ENCODE peak calls at places on chromosomes 11 and 22, in five cellular contexts. J is endothelial cell, L is heart left ventricle, W is WERI-Rb-1, Z is BJ. N is an unnamed sample.

GRCh38 chr11:120798854-120799253 is 225.0 kb upstream of the TBCEL start:
- DNase-seq in L (no peak), W (no peak), Z (no peak), J (no peak), N (no peak)

GRCh38 chr11:75760710-75761493 is 7.7 kb upstream of the DGAT2 start:
- DNase-seq in L (no peak), J (no peak), W (no peak), Z (no peak), N (no peak)

GRCh38 chr11:35166369-35167360 is 27.7 kb downstream of the CD44 start:
- DNase-seq in L (peak), Z (peak), W (no peak), J (no peak), N (no peak)

GRCh38 chr11:70108250-70108649 is 30.1 kb downstream of the ANO1 start:
- DNase-seq in W (no peak), Z (peak), J (no peak), L (no peak), N (no peak)

GRCh38 chr11:21511835-21512440 is 680.9 kb upstream of the ANO5 start:
- DNase-seq in L (peak), W (peak), J (peak), Z (no peak), N (peak)

GRCh38 chr11:46491661-46492331 is 100.2 kb upstream of the CHRM4 start:
- DNase-seq in Z (no peak), W (no peak), L (no peak), J (no peak), N (no peak)

GRCh38 chr11:71179877-71180276 is 72.5 kb downstream of the SHANK2 start:
- DNase-seq in L (no peak), J (no peak), Z (no peak), W (no peak), N (no peak)

GRCh38 chr11:88275636-88276035 is 61.9 kb downstream of the CTSC start:
- DNase-seq in J (no peak), Z (no peak), W (no peak), L (no peak), N (no peak)

GRCh38 chr11:91857194-91857593 is 367.4 kb upstream of the FAT3 start:
- DNase-seq in W (no peak), J (no peak), Z (no peak), L (no peak), N (no peak)

GRCh38 chr22:43142881-43143562 is at the start of gene MCAT:
- DNase-seq in Z (no peak), L (peak), W (peak), J (peak), N (peak)

GRCh38 chr11:65181569-65182257 is at the start of gene CAPN1:
- DNase-seq in W (peak), J (peak), Z (peak), L (peak), N (peak)

GRCh38 chr11:18723991-18724390 is 2.0 kb downstream of the IGSF22 start:
- DNase-seq in W (peak), L (no peak), Z (no peak), J (no peak), N (no peak)

GRCh38 chr11:72058416-72059034 is 21.8 kb downstream of the NUMA1 start:
- DNase-seq in W (no peak), Z (no peak), L (no peak), J (no peak), N (no peak)

GRCh38 chr11:92332986-92333385 is 108.4 kb downstream of the FAT3 start:
- DNase-seq in W (no peak), Z (peak), L (no peak), J (no peak), N (no peak)

DNA sequence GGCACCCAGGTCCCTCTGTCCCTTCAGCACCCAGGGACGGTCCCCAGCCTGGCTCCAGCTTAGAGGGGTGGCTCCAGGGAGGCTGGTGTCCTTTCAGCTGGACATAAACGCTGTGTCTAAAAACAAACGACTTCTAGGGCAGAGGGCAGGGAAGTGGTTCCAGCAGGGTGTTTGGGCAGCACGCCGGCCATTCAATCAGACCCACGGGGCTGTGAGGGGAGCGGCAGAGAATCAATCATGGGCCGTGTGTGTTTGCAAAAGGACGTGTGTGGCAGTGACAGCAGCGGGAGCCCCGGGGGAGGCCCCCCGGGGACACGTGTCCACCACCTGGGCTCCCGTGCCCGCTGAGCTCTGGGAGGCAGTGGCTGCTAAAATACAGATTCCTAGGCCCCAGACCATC is 127.7 kb downstream of the MN1 start:
- DNase-seq in W (no peak), L (peak), Z (no peak), J (no peak), N (no peak)
- TF ChIP-seq CTCF in W (no peak), L (no peak), Z (no peak), J (no peak), N (no peak)

GRCh38 chr11:123233280-123233977 is 38.4 kb upstream of the CLMP start:
- DNase-seq in W (peak), J (no peak), Z (no peak), L (no peak), N (peak)

GRCh38 chr11:123228489-123229163 is 33.6 kb upstream of the CLMP start:
- DNase-seq in L (no peak), J (no peak), W (peak), Z (no peak), N (no peak)

GRCh38 chr11:123231263-123231662 is 36.2 kb upstream of the CLMP start:
- DNase-seq in Z (peak), W (no peak), L (no peak), J (no peak), N (no peak)

GRCh38 chr11:123233978-123234340 is 38.9 kb upstream of the CLMP start:
- DNase-seq in J (no peak), Z (no peak), L (no peak), W (no peak), N (no peak)

GRCh38 chr11:123231777-123232176 is 36.7 kb upstream of the CLMP start:
- DNase-seq in J (no peak), Z (no peak), W (no peak), L (no peak), N (no peak)
- TF ChIP-seq CTCF in J (no peak), Z (no peak), W (no peak), L (no peak), N (no peak)

GRCh38 chr11:6473481-6474422 is at the start of gene TRIM3:
- DNase-seq in Z (peak), L (peak), J (peak), W (peak), N (peak)
- TF ChIP-seq CTCF in Z (peak), L (peak), J (no peak), W (peak), N (no peak)

GRCh38 chr22:27612075-27612474 is 189.5 kb downstream of the MN1 start:
- DNase-seq in L (no peak), J (no peak), Z (no peak), W (no peak), N (no peak)

GRCh38 chr22:27614291-27615007 is 187.1 kb downstream of the MN1 start:
- DNase-seq in L (no peak), Z (no peak), W (no peak), J (no peak), N (no peak)

GRCh38 chr22:27615408-27615807 is 186.1 kb downstream of the MN1 start:
- DNase-seq in L (no peak), J (no peak), W (no peak), Z (no peak), N (no peak)

GRCh38 chr22:27610863-27611786 is 190.4 kb downstream of the MN1 start:
- DNase-seq in L (no peak), J (no peak), W (peak), Z (no peak), N (no peak)

GRCh38 chr22:27613099-27614089 is 188.2 kb downstream of the MN1 start:
- DNase-seq in W (no peak), Z (no peak), J (no peak), L (no peak), N (no peak)
- TF ChIP-seq CTCF in W (no peak), Z (no peak), J (no peak), L (no peak), N (no peak)

GRCh38 chr11:36713715-36714114 is 115.7 kb upstream of the RAG2 start:
- DNase-seq in W (no peak), Z (no peak), L (peak), J (no peak), N (no peak)

DNA sequence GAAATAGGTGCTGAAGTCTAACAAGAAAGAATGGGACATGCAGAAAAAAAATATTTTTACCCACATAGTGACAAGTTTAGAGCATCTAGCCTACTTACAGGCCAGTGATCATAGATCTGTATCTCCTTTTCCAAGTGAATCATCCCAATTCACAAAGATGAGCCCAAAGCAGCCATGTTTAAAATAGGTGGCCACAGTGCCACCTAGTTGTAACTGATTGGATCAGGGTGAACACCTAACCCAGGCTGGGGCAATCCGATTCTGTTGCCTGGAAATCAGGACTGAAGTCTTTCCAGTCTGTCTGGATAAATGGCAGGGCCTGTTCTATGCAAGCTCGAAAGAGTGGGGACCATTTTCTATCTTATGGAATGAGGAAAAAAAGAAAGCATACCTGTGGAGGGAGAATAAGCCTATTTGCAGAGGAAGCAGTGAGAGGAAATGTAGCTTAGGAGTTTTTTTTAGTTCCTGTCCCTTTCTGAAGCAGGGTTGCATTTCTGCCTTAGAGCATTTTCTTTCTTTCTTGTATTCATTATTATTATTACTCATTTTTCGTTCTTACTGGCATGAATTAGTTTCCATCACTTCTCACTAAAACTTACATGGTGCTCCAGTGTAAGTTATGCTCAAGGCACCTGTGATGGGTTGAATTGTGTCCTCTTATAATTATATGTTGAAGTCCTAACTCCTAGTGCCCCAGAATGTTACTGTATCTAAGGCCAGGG is 113.2 kb upstream of the RAG2 start:
- DNase-seq in Z (no peak), J (no peak), W (no peak), L (no peak), N (no peak)
- TF ChIP-seq CTCF in Z (no peak), J (no peak), W (peak), L (no peak), N (peak)

DNA sequence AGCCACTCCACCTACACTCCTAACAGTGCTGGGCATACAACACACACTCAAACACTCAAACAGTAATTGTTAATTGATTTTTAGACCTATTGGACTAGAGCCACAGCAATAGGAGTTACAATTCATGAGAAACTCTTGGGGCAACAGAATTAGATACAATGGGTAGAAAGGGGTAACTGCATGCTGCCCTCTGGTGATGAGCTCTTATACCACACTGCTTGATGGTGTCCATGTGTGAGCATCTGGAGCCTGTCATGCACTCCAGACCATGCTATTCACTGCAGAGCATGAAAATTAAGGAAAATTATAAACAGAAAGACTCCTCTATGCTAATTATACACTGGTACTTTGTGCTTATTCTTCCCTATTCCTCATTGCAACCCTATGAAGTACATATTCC is 975.5 kb upstream of the CCDC90B start:
- DNase-seq in W (peak), J (peak), Z (no peak), L (no peak), N (peak)
- TF ChIP-seq CTCF in W (peak), J (peak), Z (no peak), L (no peak), N (peak)

GRCh38 chr22:30426395-30427353 is 1.1 kb downstream of the MTFP1 start:
- DNase-seq in L (peak), Z (no peak), J (peak), W (peak), N (peak)
- TF ChIP-seq CTCF in L (peak), Z (peak), J (peak), W (peak), N (peak)

GRCh38 chr11:112437096-112437495 is 176.4 kb upstream of the PLET1 start:
- DNase-seq in Z (no peak), L (no peak), W (no peak), J (no peak), N (no peak)

GRCh38 chr11:112439614-112440013 is 179.0 kb upstream of the PLET1 start:
- DNase-seq in L (no peak), W (no peak), J (no peak), Z (no peak), N (no peak)

GRCh38 chr11:112440518-112440917 is 179.9 kb upstream of the PLET1 start:
- DNase-seq in J (peak), W (peak), L (no peak), Z (no peak), N (no peak)
- TF ChIP-seq CTCF in J (no peak), W (peak), L (no peak), Z (peak), N (peak)

GRCh38 chr22:38305481-38306448 is 11.5 kb downstream of the CSNK1E start:
- DNase-seq in J (no peak), Z (no peak), W (peak), L (no peak), N (peak)
- TF ChIP-seq CTCF in J (no peak), Z (no peak), W (peak), L (no peak), N (peak)